ENCODE peak calls at places on chromosomes 3 and 15, in seven cellular contexts. One of them, this sample, is unnamed.

GRCh38 chr3:116000315-116000714 is 377.0 kb downstream of the GAP43 start:
- DNase-seq in stimulated activated CD4-positive, alpha-beta T cell treated with anti-CD3 and anti-CD28 coated beads, Interleukin-1b, Interleukin-23, amount 100 ng/mL, for 24 hours: no peak
- DNase-seq in NCI-H2081: no peak
- DNase-seq in ACHN: peak
- DNase-seq in NCI-H2029 treated with DMSO at 0.1 percent for 48 hours: no peak
- DNase-seq in suprapubic skin: no peak
- DNase-seq in hippocampal formation: no peak
- DNase-seq in this sample: no peak

GRCh38 chr3:122356402-122356801 is 26.6 kb downstream of the MIX23 start:
- DNase-seq in stimulated activated CD4-positive, alpha-beta T cell treated with anti-CD3 and anti-CD28 coated beads, Interleukin-1b, Interleukin-23, amount 100 ng/mL, for 24 hours: no peak
- DNase-seq in NCI-H2081: peak
- DNase-seq in ACHN: peak
- DNase-seq in NCI-H2029 treated with DMSO at 0.1 percent for 48 hours: no peak
- DNase-seq in suprapubic skin: no peak
- DNase-seq in hippocampal formation: no peak
- DNase-seq in this sample: peak

GRCh38 chr15:83320404-83320803 is 35.9 kb upstream of the BNC1 start:
- DNase-seq in stimulated activated CD4-positive, alpha-beta T cell treated with anti-CD3 and anti-CD28 coated beads, Interleukin-1b, Interleukin-23, amount 100 ng/mL, for 24 hours: no peak
- DNase-seq in NCI-H2081: no peak
- DNase-seq in ACHN: no peak
- DNase-seq in NCI-H2029 treated with DMSO at 0.1 percent for 48 hours: no peak
- DNase-seq in suprapubic skin: no peak
- DNase-seq in hippocampal formation: no peak
- DNase-seq in this sample: no peak

GRCh38 chr3:30602946-30603345 is 3.5 kb upstream of the TGFBR2 start:
- DNase-seq in stimulated activated CD4-positive, alpha-beta T cell treated with anti-CD3 and anti-CD28 coated beads, Interleukin-1b, Interleukin-23, amount 100 ng/mL, for 24 hours: no peak
- DNase-seq in NCI-H2081: no peak
- DNase-seq in ACHN: no peak
- DNase-seq in NCI-H2029 treated with DMSO at 0.1 percent for 48 hours: no peak
- DNase-seq in suprapubic skin: no peak
- DNase-seq in hippocampal formation: no peak
- DNase-seq in this sample: no peak

GRCh38 chr3:52555056-52555455 is 18.7 kb downstream of the UQCC5 start:
- DNase-seq in stimulated activated CD4-positive, alpha-beta T cell treated with anti-CD3 and anti-CD28 coated beads, Interleukin-1b, Interleukin-23, amount 100 ng/mL, for 24 hours: no peak
- DNase-seq in NCI-H2081: no peak
- DNase-seq in ACHN: no peak
- DNase-seq in NCI-H2029 treated with DMSO at 0.1 percent for 48 hours: no peak
- DNase-seq in suprapubic skin: no peak
- DNase-seq in hippocampal formation: no peak
- DNase-seq in this sample: no peak

GRCh38 chr3:124530916-124531315 is 199.3 kb upstream of the UMPS start:
- DNase-seq in stimulated activated CD4-positive, alpha-beta T cell treated with anti-CD3 and anti-CD28 coated beads, Interleukin-1b, Interleukin-23, amount 100 ng/mL, for 24 hours: no peak
- DNase-seq in NCI-H2081: no peak
- DNase-seq in ACHN: no peak
- DNase-seq in NCI-H2029 treated with DMSO at 0.1 percent for 48 hours: no peak
- DNase-seq in suprapubic skin: no peak
- DNase-seq in hippocampal formation: no peak
- DNase-seq in this sample: no peak

GRCh38 chr3:134755821-134756220 is 39.2 kb upstream of the EPHB1 start:
- DNase-seq in stimulated activated CD4-positive, alpha-beta T cell treated with anti-CD3 and anti-CD28 coated beads, Interleukin-1b, Interleukin-23, amount 100 ng/mL, for 24 hours: no peak
- DNase-seq in NCI-H2081: no peak
- DNase-seq in ACHN: no peak
- DNase-seq in NCI-H2029 treated with DMSO at 0.1 percent for 48 hours: no peak
- DNase-seq in suprapubic skin: no peak
- DNase-seq in hippocampal formation: no peak
- DNase-seq in this sample: no peak

GRCh38 chr3:13025090-13025489 is 48.1 kb downstream of the IQSEC1 start:
- DNase-seq in stimulated activated CD4-positive, alpha-beta T cell treated with anti-CD3 and anti-CD28 coated beads, Interleukin-1b, Interleukin-23, amount 100 ng/mL, for 24 hours: no peak
- DNase-seq in NCI-H2081: no peak
- DNase-seq in ACHN: peak
- DNase-seq in NCI-H2029 treated with DMSO at 0.1 percent for 48 hours: no peak
- DNase-seq in suprapubic skin: no peak
- DNase-seq in hippocampal formation: peak
- DNase-seq in this sample: no peak

GRCh38 chr3:65575376-65575840 is 463.3 kb downstream of the MAGI1 start:
- DNase-seq in stimulated activated CD4-positive, alpha-beta T cell treated with anti-CD3 and anti-CD28 coated beads, Interleukin-1b, Interleukin-23, amount 100 ng/mL, for 24 hours: no peak
- DNase-seq in NCI-H2081: no peak
- DNase-seq in ACHN: no peak
- DNase-seq in NCI-H2029 treated with DMSO at 0.1 percent for 48 hours: no peak
- DNase-seq in suprapubic skin: no peak
- DNase-seq in hippocampal formation: no peak
- DNase-seq in this sample: no peak

GRCh38 chr3:188947983-188948657 is 223.7 kb upstream of the TPRG1 start:
- DNase-seq in stimulated activated CD4-positive, alpha-beta T cell treated with anti-CD3 and anti-CD28 coated beads, Interleukin-1b, Interleukin-23, amount 100 ng/mL, for 24 hours: no peak
- DNase-seq in NCI-H2081: peak
- DNase-seq in ACHN: peak
- DNase-seq in NCI-H2029 treated with DMSO at 0.1 percent for 48 hours: peak
- DNase-seq in suprapubic skin: peak
- DNase-seq in hippocampal formation: peak
- DNase-seq in this sample: no peak

GRCh38 chr15:95557226-95558046 is 773.1 kb upstream of the NR2F2 start:
- DNase-seq in stimulated activated CD4-positive, alpha-beta T cell treated with anti-CD3 and anti-CD28 coated beads, Interleukin-1b, Interleukin-23, amount 100 ng/mL, for 24 hours: no peak
- DNase-seq in NCI-H2081: peak
- DNase-seq in ACHN: peak
- DNase-seq in NCI-H2029 treated with DMSO at 0.1 percent for 48 hours: no peak
- DNase-seq in suprapubic skin: no peak
- DNase-seq in hippocampal formation: no peak
- DNase-seq in this sample: no peak

GRCh38 chr15:74265046-74265639 is 29.0 kb downstream of the CCDC33 start:
- DNase-seq in stimulated activated CD4-positive, alpha-beta T cell treated with anti-CD3 and anti-CD28 coated beads, Interleukin-1b, Interleukin-23, amount 100 ng/mL, for 24 hours: no peak
- DNase-seq in NCI-H2081: no peak
- DNase-seq in ACHN: peak
- DNase-seq in NCI-H2029 treated with DMSO at 0.1 percent for 48 hours: no peak
- DNase-seq in suprapubic skin: no peak
- DNase-seq in hippocampal formation: no peak
- DNase-seq in this sample: peak

GRCh38 chr3:114452176-114452744 is 158.4 kb downstream of the TIGIT start:
- DNase-seq in stimulated activated CD4-positive, alpha-beta T cell treated with anti-CD3 and anti-CD28 coated beads, Interleukin-1b, Interleukin-23, amount 100 ng/mL, for 24 hours: no peak
- DNase-seq in NCI-H2081: peak
- DNase-seq in ACHN: no peak
- DNase-seq in NCI-H2029 treated with DMSO at 0.1 percent for 48 hours: peak
- DNase-seq in suprapubic skin: no peak
- DNase-seq in hippocampal formation: peak
- DNase-seq in this sample: no peak

GRCh38 chr3:95184038-95184437 is 1121.2 kb downstream of the NSUN3 start:
- DNase-seq in stimulated activated CD4-positive, alpha-beta T cell treated with anti-CD3 and anti-CD28 coated beads, Interleukin-1b, Interleukin-23, amount 100 ng/mL, for 24 hours: no peak
- DNase-seq in NCI-H2081: no peak
- DNase-seq in ACHN: no peak
- DNase-seq in NCI-H2029 treated with DMSO at 0.1 percent for 48 hours: no peak
- DNase-seq in suprapubic skin: no peak
- DNase-seq in hippocampal formation: no peak
- DNase-seq in this sample: no peak

GRCh38 chr3:16508591-16508995 is 4.9 kb downstream of the RFTN1 start:
- DNase-seq in stimulated activated CD4-positive, alpha-beta T cell treated with anti-CD3 and anti-CD28 coated beads, Interleukin-1b, Interleukin-23, amount 100 ng/mL, for 24 hours: no peak
- DNase-seq in NCI-H2081: peak
- DNase-seq in ACHN: no peak
- DNase-seq in NCI-H2029 treated with DMSO at 0.1 percent for 48 hours: no peak
- DNase-seq in suprapubic skin: no peak
- DNase-seq in hippocampal formation: no peak
- DNase-seq in this sample: no peak

GRCh38 chr3:47855461-47856383 is 52.8 kb downstream of the DHX30 start:
- DNase-seq in stimulated activated CD4-positive, alpha-beta T cell treated with anti-CD3 and anti-CD28 coated beads, Interleukin-1b, Interleukin-23, amount 100 ng/mL, for 24 hours: no peak
- DNase-seq in NCI-H2081: no peak
- DNase-seq in ACHN: no peak
- DNase-seq in NCI-H2029 treated with DMSO at 0.1 percent for 48 hours: no peak
- DNase-seq in suprapubic skin: no peak
- DNase-seq in hippocampal formation: no peak
- DNase-seq in this sample: no peak

GRCh38 chr3:98772022-98772421 is 8.9 kb downstream of the ST3GAL6 start:
- DNase-seq in stimulated activated CD4-positive, alpha-beta T cell treated with anti-CD3 and anti-CD28 coated beads, Interleukin-1b, Interleukin-23, amount 100 ng/mL, for 24 hours: no peak
- DNase-seq in NCI-H2081: no peak
- DNase-seq in ACHN: no peak
- DNase-seq in NCI-H2029 treated with DMSO at 0.1 percent for 48 hours: no peak
- DNase-seq in suprapubic skin: no peak
- DNase-seq in hippocampal formation: no peak
- DNase-seq in this sample: peak

GRCh38 chr3:129018271-129018670 is 17.2 kb downstream of the EFCC1 start:
- DNase-seq in stimulated activated CD4-positive, alpha-beta T cell treated with anti-CD3 and anti-CD28 coated beads, Interleukin-1b, Interleukin-23, amount 100 ng/mL, for 24 hours: no peak
- DNase-seq in NCI-H2081: no peak
- DNase-seq in ACHN: no peak
- DNase-seq in NCI-H2029 treated with DMSO at 0.1 percent for 48 hours: no peak
- DNase-seq in suprapubic skin: no peak
- DNase-seq in hippocampal formation: no peak
- DNase-seq in this sample: no peak

GRCh38 chr3:57157666-57158065 is 7.5 kb downstream of the IL17RD start:
- DNase-seq in stimulated activated CD4-positive, alpha-beta T cell treated with anti-CD3 and anti-CD28 coated beads, Interleukin-1b, Interleukin-23, amount 100 ng/mL, for 24 hours: no peak
- DNase-seq in NCI-H2081: no peak
- DNase-seq in ACHN: no peak
- DNase-seq in NCI-H2029 treated with DMSO at 0.1 percent for 48 hours: no peak
- DNase-seq in suprapubic skin: no peak
- DNase-seq in hippocampal formation: no peak
- DNase-seq in this sample: no peak

GRCh38 chr3:152071924-152072323 is 196.8 kb upstream of the MBNL1 start:
- DNase-seq in stimulated activated CD4-positive, alpha-beta T cell treated with anti-CD3 and anti-CD28 coated beads, Interleukin-1b, Interleukin-23, amount 100 ng/mL, for 24 hours: no peak
- DNase-seq in NCI-H2081: peak
- DNase-seq in ACHN: peak
- DNase-seq in NCI-H2029 treated with DMSO at 0.1 percent for 48 hours: no peak
- DNase-seq in suprapubic skin: no peak
- DNase-seq in hippocampal formation: no peak
- DNase-seq in this sample: peak

GRCh38 chr15:73630796-73631471 is 2.3 kb downstream of the NPTN start:
- DNase-seq in stimulated activated CD4-positive, alpha-beta T cell treated with anti-CD3 and anti-CD28 coated beads, Interleukin-1b, Interleukin-23, amount 100 ng/mL, for 24 hours: no peak
- DNase-seq in NCI-H2081: peak
- DNase-seq in ACHN: no peak
- DNase-seq in NCI-H2029 treated with DMSO at 0.1 percent for 48 hours: no peak
- DNase-seq in suprapubic skin: no peak
- DNase-seq in hippocampal formation: no peak
- DNase-seq in this sample: peak

GRCh38 chr3:137165117-137165806 is 207.5 kb downstream of the IL20RB start:
- DNase-seq in stimulated activated CD4-positive, alpha-beta T cell treated with anti-CD3 and anti-CD28 coated beads, Interleukin-1b, Interleukin-23, amount 100 ng/mL, for 24 hours: no peak
- DNase-seq in NCI-H2081: no peak
- DNase-seq in ACHN: peak
- DNase-seq in NCI-H2029 treated with DMSO at 0.1 percent for 48 hours: no peak
- DNase-seq in suprapubic skin: no peak
- DNase-seq in hippocampal formation: no peak
- DNase-seq in this sample: no peak

GRCh38 chr3:115930922-115931321 is 307.6 kb downstream of the GAP43 start:
- DNase-seq in stimulated activated CD4-positive, alpha-beta T cell treated with anti-CD3 and anti-CD28 coated beads, Interleukin-1b, Interleukin-23, amount 100 ng/mL, for 24 hours: no peak
- DNase-seq in NCI-H2081: no peak
- DNase-seq in ACHN: no peak
- DNase-seq in NCI-H2029 treated with DMSO at 0.1 percent for 48 hours: no peak
- DNase-seq in suprapubic skin: no peak
- DNase-seq in hippocampal formation: no peak
- DNase-seq in this sample: no peak

GRCh38 chr3:114848643-114849350 is 298.3 kb downstream of the ZBTB20 start:
- DNase-seq in stimulated activated CD4-positive, alpha-beta T cell treated with anti-CD3 and anti-CD28 coated beads, Interleukin-1b, Interleukin-23, amount 100 ng/mL, for 24 hours: no peak
- DNase-seq in NCI-H2081: peak
- DNase-seq in ACHN: no peak
- DNase-seq in NCI-H2029 treated with DMSO at 0.1 percent for 48 hours: peak
- DNase-seq in suprapubic skin: no peak
- DNase-seq in hippocampal formation: no peak
- DNase-seq in this sample: no peak

GRCh38 chr3:177195941-177196472 is 1.3 kb downstream of the TBL1XR1 start:
- DNase-seq in stimulated activated CD4-positive, alpha-beta T cell treated with anti-CD3 and anti-CD28 coated beads, Interleukin-1b, Interleukin-23, amount 100 ng/mL, for 24 hours: no peak
- DNase-seq in NCI-H2081: peak
- DNase-seq in ACHN: peak
- DNase-seq in NCI-H2029 treated with DMSO at 0.1 percent for 48 hours: no peak
- DNase-seq in suprapubic skin: no peak
- DNase-seq in hippocampal formation: no peak
- DNase-seq in this sample: peak

GRCh38 chr15:80890341-80890972 is 99.2 kb downstream of the MESD start:
- DNase-seq in stimulated activated CD4-positive, alpha-beta T cell treated with anti-CD3 and anti-CD28 coated beads, Interleukin-1b, Interleukin-23, amount 100 ng/mL, for 24 hours: no peak
- DNase-seq in NCI-H2081: no peak
- DNase-seq in ACHN: no peak
- DNase-seq in NCI-H2029 treated with DMSO at 0.1 percent for 48 hours: no peak
- DNase-seq in suprapubic skin: no peak
- DNase-seq in hippocampal formation: no peak
- DNase-seq in this sample: no peak

GRCh38 chr15:62758126-62758951 is 284.2 kb upstream of the TPM1 start:
- DNase-seq in stimulated activated CD4-positive, alpha-beta T cell treated with anti-CD3 and anti-CD28 coated beads, Interleukin-1b, Interleukin-23, amount 100 ng/mL, for 24 hours: no peak
- DNase-seq in NCI-H2081: no peak
- DNase-seq in ACHN: peak
- DNase-seq in NCI-H2029 treated with DMSO at 0.1 percent for 48 hours: no peak
- DNase-seq in suprapubic skin: no peak
- DNase-seq in hippocampal formation: peak
- DNase-seq in this sample: no peak

GRCh38 chr3:49111347-49111746 is 6.8 kb upstream of the QARS1 start:
- DNase-seq in stimulated activated CD4-positive, alpha-beta T cell treated with anti-CD3 and anti-CD28 coated beads, Interleukin-1b, Interleukin-23, amount 100 ng/mL, for 24 hours: no peak
- DNase-seq in NCI-H2081: no peak
- DNase-seq in ACHN: no peak
- DNase-seq in NCI-H2029 treated with DMSO at 0.1 percent for 48 hours: no peak
- DNase-seq in suprapubic skin: no peak
- DNase-seq in hippocampal formation: no peak
- DNase-seq in this sample: no peak

GRCh38 chr15:46502668-46503067 is 867.8 kb downstream of the SQOR start:
- DNase-seq in stimulated activated CD4-positive, alpha-beta T cell treated with anti-CD3 and anti-CD28 coated beads, Interleukin-1b, Interleukin-23, amount 100 ng/mL, for 24 hours: no peak
- DNase-seq in NCI-H2081: no peak
- DNase-seq in ACHN: peak
- DNase-seq in NCI-H2029 treated with DMSO at 0.1 percent for 48 hours: no peak
- DNase-seq in suprapubic skin: no peak
- DNase-seq in hippocampal formation: no peak
- DNase-seq in this sample: no peak

GRCh38 chr3:14600856-14601610 is 50.5 kb upstream of the CCDC174 start:
- DNase-seq in stimulated activated CD4-positive, alpha-beta T cell treated with anti-CD3 and anti-CD28 coated beads, Interleukin-1b, Interleukin-23, amount 100 ng/mL, for 24 hours: no peak
- DNase-seq in NCI-H2081: no peak
- DNase-seq in ACHN: no peak
- DNase-seq in NCI-H2029 treated with DMSO at 0.1 percent for 48 hours: no peak
- DNase-seq in suprapubic skin: no peak
- DNase-seq in hippocampal formation: no peak
- DNase-seq in this sample: no peak